ENCODE peak calls at places on chromosomes 7 and 10, in six cellular contexts. E, Q, H, J, G and N are unnamed samples. For H3K4me1 and H3K27me3, the result is how much of the 10 kb centered on the place peaks cover.

GRCh38 chr10:111455776-111456426 is 379.1 kb downstream of the ADRA2A start:
- DNase-seq in J (no peak), Q (no peak), E (no peak), H (no peak), G (no peak), N (no peak)

GRCh38 chr7:141012696-141013344 is 1.9 kb downstream of the MRPS33 start:
- DNase-seq in G (no peak), Q (no peak), H (peak), E (peak), J (no peak), N (no peak)

GRCh38 chr7:153390955-153391354 is 631.4 kb downstream of the ACTR3B start:
- DNase-seq in E (no peak), G (no peak), H (no peak), Q (no peak), J (no peak), N (no peak)

GRCh38 chr10:60940435-60940834 is 3.5 kb downstream of the RHOBTB1 start:
- DNase-seq in Q (no peak), J (no peak), H (no peak), E (peak), G (no peak), N (no peak)

GRCh38 chr7:140810830-140811556 is 113.7 kb downstream of the BRAF start:
- DNase-seq in Q (peak), E (peak), J (peak), H (peak), G (no peak), N (no peak)

GRCh38 chr10:22317121-22317370 is 858 bp downstream of the COMMD3 start:
- DNase-seq in H (no peak), J (no peak), G (no peak), Q (no peak), E (no peak), N (no peak)

GRCh38 chr7:134520130-134520529 is 7.2 kb upstream of the AKR1B10 start:
- DNase-seq in Q (no peak), H (peak), J (no peak), G (no peak), E (no peak), N (no peak)

GRCh38 chr7:15403315-15403714 is 158.5 kb downstream of the AGMO start:
- DNase-seq in H (no peak), J (no peak), Q (no peak), E (no peak), G (no peak), N (no peak)

GRCh38 chr7:34096777-34097176 is 191.4 kb downstream of the BMPER start:
- DNase-seq in E (peak), H (no peak), G (no peak), Q (no peak), J (no peak), N (no peak)

GRCh38 chr7:45885264-45885882 is 2.9 kb upstream of the IGFBP1 start:
- DNase-seq in G (no peak), J (no peak), Q (no peak), H (no peak), E (peak), N (no peak)

GRCh38 chr7:75652788-75653187 is 86.0 kb downstream of the HIP1 start:
- DNase-seq in Q (no peak), E (no peak), G (no peak), J (no peak), H (no peak), N (no peak)

GRCh38 chr7:4791738-4792536 is 16.5 kb downstream of the AP5Z1 start:
- DNase-seq in E (peak), G (peak), J (peak), H (peak), Q (peak), N (peak)

GRCh38 chr10:132412316-132413192 is 15.6 kb downstream of the PWWP2B start:
- DNase-seq in E (no peak), G (peak), H (no peak), Q (no peak), J (no peak), N (peak)

GRCh38 chr7:192701-193536 is 548 bp downstream of the FAM20C start:
- DNase-seq in G (no peak), Q (no peak), H (peak), J (peak), E (no peak), N (peak)

DNA sequence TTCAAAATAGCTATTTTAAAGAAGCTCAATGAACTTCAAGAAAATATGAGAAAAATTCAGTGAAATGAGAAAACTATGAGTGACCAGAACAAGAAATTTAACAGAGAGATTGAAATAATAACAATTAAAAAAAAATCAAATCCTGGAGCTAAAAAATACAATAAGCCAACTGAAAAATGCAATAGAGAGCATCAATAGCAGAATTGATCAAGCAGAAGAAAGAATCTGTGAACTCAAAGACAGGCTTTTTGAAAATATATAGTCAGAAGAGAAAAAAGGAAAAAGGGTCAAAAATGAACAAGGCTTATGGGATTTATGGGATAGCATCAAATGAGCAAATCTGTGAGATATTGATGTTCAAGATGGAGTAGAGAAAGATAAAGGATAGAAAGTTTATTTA is 133.0 kb downstream of the OTUD1 start:
- DNase-seq in J (no peak), E (no peak), H (no peak), G (no peak), Q (no peak), N (no peak)
- H3K4me1 ChIP-seq in J (under half), E (under half), H (under half), G (under half), Q (under half), N (under half)

GRCh38 chr7:157708896-157709295 is 372.1 kb downstream of the DNAJB6 start:
- DNase-seq in G (peak), E (no peak), J (peak), H (no peak), Q (peak), N (no peak)
- H3K27me3 ChIP-seq in G (under half), E (under half), J (under half), H (under half), Q (under half), N (under half)

DNA sequence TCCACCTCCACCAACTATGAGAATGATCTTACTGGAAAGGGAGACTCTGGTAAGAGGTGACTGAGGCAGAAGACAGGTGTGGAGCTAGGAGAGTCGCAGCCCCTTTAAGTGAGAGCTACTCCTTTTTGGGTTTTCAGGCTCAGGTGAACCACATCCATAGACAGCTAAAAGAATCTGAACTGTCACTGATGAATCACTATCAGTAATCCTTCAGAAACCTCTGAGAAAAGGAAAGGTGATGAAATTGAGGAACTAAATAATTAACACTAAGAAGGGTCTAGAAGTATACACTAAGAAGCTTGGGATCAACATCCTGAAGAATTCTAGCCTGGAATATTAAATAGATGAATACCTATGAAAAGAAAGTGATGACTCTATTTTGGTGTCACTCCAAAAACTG is 83.0 kb downstream of the SORBS1 start:
- DNase-seq in E (no peak), G (no peak), Q (no peak), H (no peak), J (no peak), N (no peak)
- H3K4me1 ChIP-seq in E (under half), G (half or more), Q (under half), H (under half), J (under half), N (under half)

DNA sequence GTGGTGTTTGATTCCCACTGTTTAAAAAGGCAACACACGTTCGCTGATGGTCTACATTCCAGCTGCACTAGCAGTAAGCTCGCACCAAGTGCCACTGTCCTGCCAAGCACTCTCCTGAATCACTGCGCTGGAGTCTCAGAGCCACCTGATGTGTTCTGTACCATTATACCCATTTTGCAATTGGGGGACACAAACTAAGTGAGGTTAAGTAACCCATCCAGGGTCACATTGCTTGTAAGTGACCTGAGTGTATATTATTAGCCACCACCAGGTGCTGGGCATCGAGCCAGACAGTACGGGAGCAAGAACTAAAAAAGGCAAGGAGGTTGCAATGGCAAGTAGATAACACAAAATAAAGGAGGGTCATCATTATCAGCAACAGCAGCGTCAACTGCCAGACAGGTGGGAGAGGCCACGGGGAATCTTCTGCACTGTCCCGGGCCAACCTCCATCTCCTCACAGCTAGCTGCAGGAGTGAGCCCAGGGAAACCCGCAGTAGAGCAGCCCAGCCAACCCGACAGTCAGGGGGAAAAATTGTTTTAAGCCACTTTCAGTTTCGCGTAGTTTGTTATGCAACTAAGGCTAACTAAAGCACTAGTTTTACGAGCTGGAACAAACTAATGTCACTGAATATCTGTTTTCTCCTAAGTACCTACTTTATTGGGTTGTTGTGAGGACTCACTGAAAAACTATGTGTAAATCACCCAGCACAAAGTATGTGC is 712 bp upstream of the CPVL start:
- DNase-seq in J (peak), Q (no peak), G (no peak), E (peak), H (no peak), N (no peak)
- H3K27me3 ChIP-seq in J (under half), Q (under half), G (under half), E (under half), H (under half), N (under half)

GRCh38 chr7:144649120-144649519 is 186.7 kb downstream of the TPK1 start:
- DNase-seq in H (no peak), J (no peak), Q (no peak), G (no peak), E (no peak), N (no peak)
- H3K4me1 ChIP-seq in H (under half), J (under half), Q (under half), G (under half), E (under half), N (under half)

GRCh38 chr7:128192497-128193142 is 48.5 kb upstream of the LEP start:
- DNase-seq in G (no peak), J (no peak), H (no peak), E (no peak), Q (no peak), N (no peak)

GRCh38 chr7:128189231-128189930 is 51.7 kb upstream of the LEP start:
- DNase-seq in J (peak), G (no peak), Q (no peak), H (no peak), E (no peak), N (no peak)

GRCh38 chr7:128190051-128190640 is 50.9 kb upstream of the LEP start:
- DNase-seq in H (no peak), G (no peak), Q (no peak), E (no peak), J (peak), N (no peak)

GRCh38 chr7:128191136-128191844 is 49.8 kb upstream of the LEP start:
- DNase-seq in H (no peak), G (no peak), J (peak), Q (no peak), E (no peak), N (no peak)

DNA sequence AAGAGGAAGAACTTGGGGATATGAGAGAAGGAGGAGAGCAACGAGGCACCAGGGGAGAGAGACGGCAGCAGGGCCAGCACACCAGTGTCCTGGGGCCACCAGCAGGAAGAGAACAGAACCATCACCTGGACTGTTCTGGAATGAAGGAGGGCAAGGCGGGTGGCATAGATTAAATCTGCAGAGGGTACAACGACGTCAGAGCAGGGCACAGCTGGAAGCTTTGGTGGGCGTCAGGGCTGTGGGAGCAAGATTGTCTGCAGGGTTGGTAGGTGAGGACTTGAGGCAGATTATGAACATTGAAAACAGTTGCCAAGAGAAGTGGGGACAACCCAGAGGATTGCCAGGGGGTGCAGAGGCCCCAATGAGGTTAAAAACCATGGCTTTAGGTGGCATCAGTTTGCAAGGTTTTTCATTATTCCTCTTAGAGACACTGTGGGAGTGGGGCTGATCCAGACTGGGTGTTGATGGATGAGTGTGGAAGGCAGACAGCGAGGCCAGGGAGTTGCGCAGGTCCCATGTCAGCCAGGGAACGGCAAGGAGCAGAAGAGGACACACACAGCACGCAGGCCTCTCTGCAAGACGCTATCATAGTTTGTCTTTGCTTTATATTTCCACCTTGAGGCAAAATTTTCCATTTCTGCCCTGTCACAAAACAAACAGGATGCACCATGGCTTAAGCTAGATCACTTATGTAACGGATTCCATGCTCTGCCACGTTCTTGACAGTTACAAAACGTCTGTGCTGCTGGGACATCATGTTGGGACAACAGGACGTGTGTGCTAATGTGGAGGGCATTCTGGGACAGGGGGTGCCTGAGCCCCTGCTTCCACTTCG is 52.5 kb upstream of the LEP start:
- DNase-seq in G (no peak), H (no peak), J (peak), Q (no peak), E (no peak), N (no peak)
- H3K27me3 ChIP-seq in G (under half), H (half or more), J (under half), Q (under half), E (under half), N (under half)

GRCh38 chr7:55107946-55108345 is 89.1 kb downstream of the EGFR start:
- DNase-seq in E (peak), G (no peak), H (peak), J (no peak), Q (no peak), N (no peak)
- H3K4me1 ChIP-seq in E (under half), G (under half), H (under half), J (under half), Q (under half), N (under half)

GRCh38 chr10:75438275-75438674 is 6.9 kb downstream of the LRMDA start:
- DNase-seq in Q (no peak), E (no peak), J (no peak), H (no peak), G (no peak), N (no peak)

GRCh38 chr10:75439811-75440210 is 8.4 kb downstream of the LRMDA start:
- DNase-seq in E (no peak), Q (no peak), J (no peak), H (no peak), G (no peak), N (no peak)

GRCh38 chr10:75436896-75437295 is 5.5 kb downstream of the LRMDA start:
- DNase-seq in G (no peak), E (no peak), H (no peak), J (no peak), Q (no peak), N (no peak)

GRCh38 chr10:75440271-75440793 is 8.9 kb downstream of the LRMDA start:
- DNase-seq in J (no peak), E (no peak), G (no peak), H (no peak), Q (no peak), N (no peak)

GRCh38 chr10:75437693-75438092 is 6.3 kb downstream of the LRMDA start:
- DNase-seq in H (no peak), G (no peak), E (no peak), Q (no peak), J (no peak), N (no peak)
- H3K27me3 ChIP-seq in H (under half), G (under half), E (under half), Q (under half), J (under half), N (under half)

DNA sequence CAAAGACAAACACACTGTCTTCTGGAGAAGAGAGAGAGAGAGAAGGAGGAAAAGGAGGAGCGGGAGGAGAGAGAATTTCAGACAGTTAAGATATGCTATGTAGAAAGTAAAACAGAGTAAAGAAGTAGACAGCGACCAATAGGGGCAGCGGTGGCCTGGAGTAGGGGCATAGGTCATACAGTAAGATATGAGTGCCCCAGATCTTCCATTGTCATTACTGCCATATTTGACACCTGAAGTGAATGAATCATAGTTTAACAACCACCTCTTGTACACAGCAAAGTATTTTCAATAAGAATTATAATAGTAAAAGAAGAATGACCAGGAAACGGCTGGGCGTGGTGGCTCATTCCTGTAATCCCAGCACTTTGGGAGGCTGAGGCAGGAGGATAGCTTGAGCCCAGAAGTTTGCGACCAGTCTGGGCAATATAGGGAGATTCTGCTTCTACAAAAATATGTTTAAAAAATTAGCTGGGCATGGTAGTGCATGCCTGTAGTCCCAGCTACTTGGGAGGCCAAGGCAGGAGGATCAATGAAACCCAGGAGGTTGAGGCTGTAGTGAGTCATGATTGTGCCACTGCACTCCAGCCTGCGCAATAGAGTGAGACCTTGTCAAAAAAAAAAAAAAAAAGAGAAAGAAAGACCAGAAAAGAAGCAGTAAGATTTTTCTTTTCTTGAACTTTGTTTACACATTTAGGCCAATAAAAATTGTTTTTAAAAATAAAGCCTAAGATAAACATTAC is 77.0 kb upstream of the GPR158 start:
- DNase-seq in Q (no peak), J (no peak), H (no peak), E (no peak), G (no peak), N (no peak)
- H3K4me1 ChIP-seq in Q (under half), J (under half), H (under half), E (under half), G (under half), N (under half)

DNA sequence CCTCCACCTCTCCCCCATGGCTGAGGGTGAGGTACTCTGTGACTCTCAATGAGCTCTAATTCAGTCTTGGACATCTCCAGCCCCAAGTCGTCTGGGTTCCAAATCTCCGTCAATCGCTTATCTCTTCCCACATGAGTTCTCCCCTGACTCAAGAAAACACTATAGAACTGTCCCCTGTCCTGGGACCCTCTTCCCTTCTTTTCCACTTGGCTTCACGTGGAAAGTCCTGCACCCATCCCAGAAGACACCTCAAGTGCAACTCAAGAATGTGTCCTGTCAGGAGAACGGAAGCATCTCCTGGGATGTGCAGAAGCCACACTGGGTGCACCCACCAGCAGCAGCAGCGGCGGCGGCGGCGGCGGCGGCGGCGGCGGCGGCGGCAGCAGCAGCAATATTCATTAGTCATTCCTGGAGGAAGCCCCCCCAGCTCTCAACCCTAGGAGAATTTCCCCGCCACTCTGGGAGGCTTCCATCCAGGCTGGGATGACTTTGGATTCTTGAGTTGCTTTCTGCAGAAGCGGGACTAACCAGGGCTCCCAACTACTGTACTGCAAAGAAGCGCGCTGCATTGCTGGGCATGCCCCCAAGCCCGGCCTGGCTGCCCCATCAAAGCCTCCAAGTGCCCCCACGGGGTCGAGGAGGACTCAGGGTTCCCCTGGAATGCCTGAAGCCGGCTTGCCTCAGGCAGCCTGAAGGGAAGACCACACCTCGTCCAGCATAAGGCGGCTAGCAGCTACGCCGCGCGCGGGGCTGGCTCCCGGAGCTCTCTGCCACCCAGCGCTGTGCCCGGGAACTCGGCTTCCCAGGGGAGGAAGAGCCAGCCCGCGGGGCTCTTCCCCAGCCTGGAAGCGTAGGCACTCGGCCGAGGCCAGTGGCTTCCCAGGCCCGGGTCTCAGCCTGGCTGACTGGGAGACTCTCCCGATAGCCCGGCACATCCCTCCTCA is 1.0 kb downstream of the CRTAC1 start:
- DNase-seq in H (no peak), G (no peak), E (no peak), J (no peak), Q (no peak), N (peak)
- H3K27me3 ChIP-seq in H (half or more), G (half or more), E (under half), J (half or more), Q (under half), N (under half)